ENCODE peak calls at places on chromosomes 6 and 20, in seven cellular contexts. I is fibroblast of pulmonary artery, Q is DND-41, V is dorsolateral prefrontal cortex, Z is ovary, K is transverse colon, S is lower leg skin. X is an unnamed sample.

GRCh38 chr6:19719691-19720127 is 117.5 kb upstream of the ID4 start:
- DNase-seq in I (peak; percentile 39), Q (no peak), V (peak; percentile 5), Z (peak; percentile 27), K (no peak), S (no peak), X (peak; percentile 19)

GRCh38 chr6:85675030-85675819 is 32.5 kb upstream of the SYNCRIP start:
- DNase-seq in I (peak; percentile 62), Q (no peak), V (no peak), Z (no peak), K (peak; percentile 23), S (no peak), X (no peak)

GRCh38 chr20:39893013-39893685 is 795.9 kb downstream of the MAFB start:
- DNase-seq in I (peak; percentile 11), Q (no peak), V (no peak), Z (no peak), K (no peak), S (no peak), X (no peak)

GRCh38 chr6:33029297-33030184 is 20.1 kb upstream of the HLA-DOA start:
- DNase-seq in I (peak; percentile 6), Q (no peak), V (no peak), Z (no peak), K (peak; percentile 32), S (peak; percentile 42), X (no peak)

GRCh38 chr6:38552136-38552535 is 87.6 kb downstream of the BTBD9 start:
- DNase-seq in I (no peak), Q (no peak), V (no peak), Z (no peak), K (no peak), S (no peak), X (no peak)

GRCh38 chr6:143675946-143676345 is 1.8 kb upstream of the PHACTR2 start:
- DNase-seq in I (peak; percentile 71), Q (no peak), V (no peak), Z (no peak), K (no peak), S (no peak), X (no peak)

GRCh38 chr6:75205776-75206334 is at the start of gene COL12A1:
- DNase-seq in I (peak; percentile 99), Q (no peak), V (no peak), Z (peak; percentile 91), K (peak; percentile 83), S (peak; percentile 95), X (peak; percentile 100)

GRCh38 chr6:15987569-15987968 is 141.3 kb upstream of the MYLIP start:
- DNase-seq in I (peak; percentile 59), Q (no peak), V (no peak), Z (no peak), K (no peak), S (no peak), X (no peak)

GRCh38 chr20:13771853-13772453 is 12.8 kb downstream of the ESF1 start:
- DNase-seq in I (peak; percentile 48), Q (no peak), V (no peak), Z (no peak), K (no peak), S (no peak), X (no peak)

GRCh38 chr20:12061471-12061870 is 143.8 kb downstream of the BTBD3 start:
- DNase-seq in I (peak; percentile 45), Q (no peak), V (no peak), Z (no peak), K (no peak), S (no peak), X (no peak)

GRCh38 chr20:12056836-12057235 is 139.1 kb downstream of the BTBD3 start:
- DNase-seq in I (no peak), Q (no peak), V (no peak), Z (no peak), K (no peak), S (no peak), X (no peak)

GRCh38 chr20:12057778-12058177 is 140.1 kb downstream of the BTBD3 start:
- DNase-seq in I (no peak), Q (no peak), V (peak; percentile 14), Z (no peak), K (no peak), S (no peak), X (no peak)

GRCh38 chr20:12054556-12054955 is 136.9 kb downstream of the BTBD3 start:
- DNase-seq in I (no peak), Q (no peak), V (no peak), Z (no peak), K (no peak), S (no peak), X (no peak)

GRCh38 chr20:12058201-12058600 is 140.5 kb downstream of the BTBD3 start:
- DNase-seq in I (no peak), Q (no peak), V (no peak), Z (no peak), K (no peak), S (no peak), X (no peak)
- TF ChIP-seq CTCF in I (no peak), Q (no peak), V (no peak), Z (no peak), K (no peak), S (no peak), X (no peak)

GRCh38 chr20:38804243-38804642 is 1.3 kb upstream of the PPP1R16B start:
- DNase-seq in I (no peak), Q (no peak), V (no peak), Z (no peak), K (no peak), S (no peak), X (no peak)

GRCh38 chr20:38804682-38805501 is 605 bp upstream of the PPP1R16B start:
- DNase-seq in I (peak; percentile 64), Q (peak; percentile 89), V (no peak), Z (no peak), K (peak; percentile 72), S (no peak), X (no peak)

GRCh38 chr20:38806855-38807655 is 1.6 kb downstream of the PPP1R16B start:
- DNase-seq in I (no peak), Q (no peak), V (peak; percentile 51), Z (no peak), K (peak; percentile 36), S (no peak), X (no peak)

GRCh38 chr20:38805502-38805957 is at the start of gene PPP1R16B:
- DNase-seq in I (peak; percentile 36), Q (peak; percentile 95), V (peak; percentile 68), Z (no peak), K (peak; percentile 70), S (no peak), X (no peak)

DNA sequence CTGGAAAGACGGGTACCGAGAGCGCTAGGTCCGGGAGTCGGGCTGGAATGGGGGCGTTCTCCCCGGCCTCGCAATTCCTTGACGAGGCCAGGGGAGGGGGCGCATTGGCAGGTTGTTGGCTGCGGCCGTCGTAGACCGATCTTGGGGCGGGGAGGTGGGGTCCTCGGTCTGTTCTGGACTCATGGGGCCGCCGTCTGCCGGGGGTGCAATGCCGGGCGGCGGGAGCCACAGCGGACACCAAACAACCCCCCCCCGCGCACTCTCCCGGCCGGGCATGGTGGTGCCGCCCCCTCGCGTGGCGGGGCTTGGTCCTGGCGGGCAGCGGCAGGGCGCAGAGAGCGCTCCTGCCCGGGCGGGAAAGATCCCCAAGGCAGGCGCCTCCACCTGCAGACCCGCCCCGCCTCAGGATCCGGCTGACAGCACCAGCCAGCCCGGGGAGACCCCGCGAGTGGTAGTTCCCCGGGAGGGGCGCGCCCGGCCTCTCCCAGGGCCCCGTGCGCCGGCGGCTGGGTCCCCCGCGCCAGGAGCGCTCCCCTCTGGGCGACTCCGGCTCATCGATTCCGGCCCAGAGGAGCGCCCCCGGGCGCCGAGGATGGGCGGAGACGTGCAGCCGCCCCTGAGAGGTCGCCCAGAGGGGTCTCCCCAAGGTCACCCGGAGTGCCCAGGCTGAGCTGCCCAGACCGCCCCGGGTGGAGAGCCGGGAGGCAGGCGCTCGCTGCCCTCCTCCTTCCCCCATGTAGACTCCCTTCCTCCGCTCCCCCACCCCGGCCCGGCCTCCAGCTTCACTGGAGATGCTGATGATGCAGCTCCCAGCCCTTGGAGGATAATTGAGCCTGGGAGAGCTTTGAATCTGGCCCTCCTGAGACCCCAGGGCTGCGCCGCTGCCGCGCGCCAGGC is 709 bp downstream of the PPP1R16B start:
- DNase-seq in I (no peak), Q (peak; percentile 56), V (peak; percentile 35), Z (no peak), K (peak; percentile 38), S (no peak), X (no peak)
- TF ChIP-seq CTCF in I (no peak), Q (peak; percentile 36), V (peak; percentile 40), Z (no peak), K (no peak), S (no peak), X (no peak)

GRCh38 chr6:47075741-47076421 is 33.7 kb upstream of the ADGRF1 start:
- DNase-seq in I (no peak), Q (no peak), V (no peak), Z (no peak), K (no peak), S (no peak), X (no peak)

GRCh38 chr6:47071681-47072080 is 29.5 kb upstream of the ADGRF1 start:
- DNase-seq in I (no peak), Q (no peak), V (no peak), Z (no peak), K (no peak), S (no peak), X (no peak)

GRCh38 chr6:47075168-47075567 is 33.0 kb upstream of the ADGRF1 start:
- DNase-seq in I (no peak), Q (no peak), V (no peak), Z (no peak), K (no peak), S (no peak), X (no peak)

GRCh38 chr6:47072667-47073066 is 30.5 kb upstream of the ADGRF1 start:
- DNase-seq in I (no peak), Q (no peak), V (no peak), Z (no peak), K (no peak), S (no peak), X (no peak)

DNA sequence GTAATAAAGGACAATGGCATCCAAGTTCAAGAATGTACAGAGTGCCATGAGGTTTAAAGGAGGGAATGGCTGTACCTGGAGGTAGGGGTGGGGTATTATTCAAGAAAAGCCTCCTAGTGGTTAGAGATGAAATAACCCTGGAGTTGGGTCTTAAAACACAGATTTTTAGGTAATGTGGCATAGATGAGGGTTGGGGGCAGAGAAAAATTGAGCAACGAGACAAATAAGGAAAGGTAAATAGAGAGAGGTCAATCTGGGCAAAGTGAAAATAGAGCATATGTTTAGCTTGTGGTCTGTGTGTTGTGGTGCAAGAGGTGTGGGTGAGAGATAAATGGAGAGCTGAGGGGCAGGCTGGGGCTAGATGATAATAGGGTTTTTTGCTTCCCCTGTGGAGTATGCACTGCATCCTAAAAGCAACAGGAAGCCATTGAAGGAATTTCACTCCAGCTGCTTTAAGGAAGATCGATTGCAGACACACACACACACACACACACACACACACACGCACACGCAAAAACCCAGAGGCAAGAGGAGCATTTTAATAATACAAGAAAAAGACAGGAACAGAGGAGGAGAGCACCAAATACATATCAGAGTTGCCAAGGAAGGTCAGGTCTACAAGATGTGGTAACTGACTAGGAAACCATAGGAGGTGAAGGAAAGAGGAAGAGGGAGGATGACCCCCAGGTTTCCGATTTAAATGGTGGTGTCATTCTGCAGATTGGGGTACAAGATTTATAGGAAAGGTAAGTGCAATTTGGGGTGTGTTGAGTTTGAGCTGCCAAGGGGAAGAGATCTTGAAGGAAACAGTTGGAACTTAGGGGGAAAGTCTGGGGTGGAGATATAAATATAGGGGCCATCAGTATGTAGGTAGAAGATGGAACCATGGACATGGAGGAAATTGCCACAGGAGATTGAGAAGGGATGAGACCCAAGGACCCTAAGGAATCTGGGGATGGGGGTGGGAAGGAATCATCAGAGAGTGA is 31.3 kb upstream of the ADGRF1 start:
- DNase-seq in I (no peak), Q (no peak), V (no peak), Z (no peak), K (no peak), S (no peak), X (no peak)
- TF ChIP-seq CTCF in I (peak; percentile 36), Q (peak; percentile 31), V (no peak), Z (no peak), K (no peak), S (peak; percentile 27), X (no peak)

GRCh38 chr6:121055572-121056163 is 278.6 kb downstream of the TBC1D32 start:
- DNase-seq in I (peak; percentile 69), Q (peak; percentile 11), V (no peak), Z (no peak), K (no peak), S (no peak), X (peak; percentile 11)
- TF ChIP-seq CTCF in I (peak; percentile 74), Q (peak; percentile 81), V (peak; percentile 78), Z (no peak), K (peak; percentile 67), S (no peak), X (peak; percentile 74)